ENCODE peak calls at places on chromosomes 1 and 21, in four cellular contexts. One of them, this sample, is unnamed.
A peak's percentile ranks its signal among the peaks of the same experiment; 100 is the strongest.

GRCh38 chr1:119371800-119372199 is 3.2 kb downstream of the HAO2 start:
- DNase-seq in mesendoderm: no peak
- DNase-seq in mesenchymal stem cell: no peak
- DNase-seq in IMR-90: no peak
- DNase-seq in this sample: no peak

GRCh38 chr1:30526652-30527345 is 196.6 kb downstream of the MATN1 start:
- DNase-seq in mesendoderm: no peak
- DNase-seq in mesenchymal stem cell: no peak
- DNase-seq in IMR-90: no peak
- DNase-seq in this sample: no peak

GRCh38 chr1:31227891-31228290 is 11.8 kb downstream of the NKAIN1 start:
- DNase-seq in mesendoderm: peak; percentile 65
- DNase-seq in mesenchymal stem cell: no peak
- DNase-seq in IMR-90: no peak
- DNase-seq in this sample: no peak

GRCh38 chr21:44965251-44966022 is 25.6 kb downstream of the SLX9 start:
- DNase-seq in mesendoderm: no peak
- DNase-seq in mesenchymal stem cell: peak; percentile 37
- DNase-seq in IMR-90: peak; percentile 94
- DNase-seq in this sample: no peak

GRCh38 chr1:65596768-65597167 is 176.3 kb downstream of the LEPR start:
- DNase-seq in mesendoderm: no peak
- DNase-seq in mesenchymal stem cell: no peak
- DNase-seq in IMR-90: no peak
- DNase-seq in this sample: no peak

GRCh38 chr1:212110617-212111016 is 75.1 kb downstream of the DTL start:
- DNase-seq in mesendoderm: no peak
- DNase-seq in mesenchymal stem cell: no peak
- DNase-seq in IMR-90: peak; percentile 22
- DNase-seq in this sample: no peak

GRCh38 chr1:238329671-238330070 is 438.9 kb upstream of the ZP4 start:
- DNase-seq in mesendoderm: no peak
- DNase-seq in mesenchymal stem cell: no peak
- DNase-seq in IMR-90: no peak
- DNase-seq in this sample: no peak

GRCh38 chr1:43293896-43294760 is 6.7 kb upstream of the TIE1 start:
- DNase-seq in mesendoderm: peak; percentile 78
- DNase-seq in mesenchymal stem cell: peak; percentile 42
- DNase-seq in IMR-90: peak; percentile 56
- DNase-seq in this sample: no peak

GRCh38 chr1:118254483-118254882 is 69.5 kb upstream of the SPAG17 start:
- DNase-seq in mesendoderm: peak; percentile 32
- DNase-seq in mesenchymal stem cell: no peak
- DNase-seq in IMR-90: no peak
- DNase-seq in this sample: no peak

GRCh38 chr1:59952065-59952464 is 25.5 kb upstream of the CYP2J2 start:
- DNase-seq in mesendoderm: no peak
- DNase-seq in mesenchymal stem cell: peak; percentile 6
- DNase-seq in IMR-90: peak; percentile 4
- DNase-seq in this sample: peak; percentile 45

GRCh38 chr1:52152976-52153375 is 11.1 kb downstream of the ZFYVE9 start:
- DNase-seq in mesendoderm: no peak
- DNase-seq in mesenchymal stem cell: no peak
- DNase-seq in IMR-90: peak; percentile 47
- DNase-seq in this sample: peak; percentile 90

GRCh38 chr1:230128569-230129269 is 61.7 kb downstream of the GALNT2 start:
- DNase-seq in mesendoderm: no peak
- DNase-seq in mesenchymal stem cell: no peak
- DNase-seq in IMR-90: no peak
- DNase-seq in this sample: no peak

GRCh38 chr1:234772345-234773147 is 162.6 kb upstream of the IRF2BP2 start:
- DNase-seq in mesendoderm: peak; percentile 97
- DNase-seq in mesenchymal stem cell: peak; percentile 99
- DNase-seq in IMR-90: peak; percentile 99
- DNase-seq in this sample: peak; percentile 98

GRCh38 chr1:100924212-100924611 is 28.3 kb downstream of the SLC30A7 start:
- DNase-seq in mesendoderm: no peak
- DNase-seq in mesenchymal stem cell: no peak
- DNase-seq in IMR-90: peak; percentile 54
- DNase-seq in this sample: no peak

GRCh38 chr1:15767941-15768340 is 9.3 kb downstream of the FBLIM1 start:
- DNase-seq in mesendoderm: no peak
- DNase-seq in mesenchymal stem cell: no peak
- DNase-seq in IMR-90: no peak
- DNase-seq in this sample: no peak

GRCh38 chr1:41745022-41745421 is 173.7 kb downstream of the HIVEP3 start:
- DNase-seq in mesendoderm: no peak
- DNase-seq in mesenchymal stem cell: no peak
- DNase-seq in IMR-90: no peak
- DNase-seq in this sample: no peak

GRCh38 chr1:10384219-10384618 is 14.6 kb upstream of the PGD start:
- DNase-seq in mesendoderm: no peak
- DNase-seq in mesenchymal stem cell: no peak
- DNase-seq in IMR-90: no peak
- DNase-seq in this sample: no peak

GRCh38 chr1:24793762-24794161 is 48.5 kb downstream of the CLIC4 start:
- DNase-seq in mesendoderm: no peak
- DNase-seq in mesenchymal stem cell: peak; percentile 88
- DNase-seq in IMR-90: peak; percentile 90
- DNase-seq in this sample: peak; percentile 88

GRCh38 chr1:32718527-32718926 is 16.0 kb upstream of the SYNC start:
- DNase-seq in mesendoderm: no peak
- DNase-seq in mesenchymal stem cell: no peak
- DNase-seq in IMR-90: no peak
- DNase-seq in this sample: no peak

GRCh38 chr1:32714277-32714676 is 11.7 kb upstream of the SYNC start:
- DNase-seq in mesendoderm: no peak
- DNase-seq in mesenchymal stem cell: no peak
- DNase-seq in IMR-90: no peak
- DNase-seq in this sample: no peak

GRCh38 chr1:32715901-32716311 is 13.3 kb upstream of the SYNC start:
- DNase-seq in mesendoderm: no peak
- DNase-seq in mesenchymal stem cell: no peak
- DNase-seq in IMR-90: no peak
- DNase-seq in this sample: peak; percentile 40

GRCh38 chr1:32717503-32717902 is 14.9 kb upstream of the SYNC start:
- DNase-seq in mesendoderm: no peak
- DNase-seq in mesenchymal stem cell: no peak
- DNase-seq in IMR-90: no peak
- DNase-seq in this sample: no peak

GRCh38 chr1:32716312-32717126 is 13.9 kb upstream of the SYNC start:
- DNase-seq in mesendoderm: peak; percentile 98
- DNase-seq in mesenchymal stem cell: no peak
- DNase-seq in IMR-90: no peak
- DNase-seq in this sample: peak; percentile 94
- H3K4ac ChIP-seq in mesendoderm: no peak overlapping the region
- H3K4ac ChIP-seq in mesenchymal stem cell: no peak overlapping the region
- H3K4ac ChIP-seq in IMR-90: peak overlapping the region; percentile 33
- H3K4ac ChIP-seq in this sample: no peak overlapping the region

GRCh38 chr1:233113713-233114028 is 163.3 kb downstream of the NTPCR start:
- DNase-seq in mesendoderm: no peak
- DNase-seq in mesenchymal stem cell: no peak
- DNase-seq in IMR-90: no peak
- DNase-seq in this sample: no peak

GRCh38 chr1:233114159-233114558 is 163.7 kb downstream of the NTPCR start:
- DNase-seq in mesendoderm: peak; percentile 53
- DNase-seq in mesenchymal stem cell: peak; percentile 66
- DNase-seq in IMR-90: peak; percentile 55
- DNase-seq in this sample: no peak

GRCh38 chr1:233113009-233113712 is 162.8 kb downstream of the NTPCR start:
- DNase-seq in mesendoderm: peak; percentile 99
- DNase-seq in mesenchymal stem cell: peak; percentile 100
- DNase-seq in IMR-90: peak; percentile 100
- DNase-seq in this sample: peak; percentile 95

GRCh38 chr1:233111731-233112130 is 161.3 kb downstream of the NTPCR start:
- DNase-seq in mesendoderm: no peak
- DNase-seq in mesenchymal stem cell: no peak
- DNase-seq in IMR-90: no peak
- DNase-seq in this sample: no peak

GRCh38 chr1:233112184-233113008 is 162.0 kb downstream of the NTPCR start:
- DNase-seq in mesendoderm: peak; percentile 74
- DNase-seq in mesenchymal stem cell: peak; percentile 34
- DNase-seq in IMR-90: peak; percentile 21
- DNase-seq in this sample: peak; percentile 51
- H3K4ac ChIP-seq in mesendoderm: peak overlapping the region; percentile 96
- H3K4ac ChIP-seq in mesenchymal stem cell: peak overlapping the region; percentile 29
- H3K4ac ChIP-seq in IMR-90: peak overlapping the region; percentile 69
- H3K4ac ChIP-seq in this sample: peak overlapping the region; percentile 9

GRCh38 chr1:171643156-171643555 is 9.3 kb downstream of the MYOC start:
- DNase-seq in mesendoderm: no peak
- DNase-seq in mesenchymal stem cell: no peak
- DNase-seq in IMR-90: no peak
- DNase-seq in this sample: no peak

GRCh38 chr1:171641076-171641864 is 11.2 kb downstream of the MYOC start:
- DNase-seq in mesendoderm: peak; percentile 47
- DNase-seq in mesenchymal stem cell: no peak
- DNase-seq in IMR-90: no peak
- DNase-seq in this sample: no peak

GRCh38 chr1:171644805-171645483 is 7.5 kb downstream of the MYOC start:
- DNase-seq in mesendoderm: peak; percentile 96
- DNase-seq in mesenchymal stem cell: peak; percentile 85
- DNase-seq in IMR-90: peak; percentile 82
- DNase-seq in this sample: peak; percentile 96

GRCh38 chr1:171642197-171642596 is 10.3 kb downstream of the MYOC start:
- DNase-seq in mesendoderm: no peak
- DNase-seq in mesenchymal stem cell: no peak
- DNase-seq in IMR-90: no peak
- DNase-seq in this sample: no peak

GRCh38 chr1:171645553-171646336 is 6.7 kb downstream of the MYOC start:
- DNase-seq in mesendoderm: no peak
- DNase-seq in mesenchymal stem cell: peak; percentile 5
- DNase-seq in IMR-90: no peak
- DNase-seq in this sample: no peak
- H3K4ac ChIP-seq in mesendoderm: no peak overlapping the region
- H3K4ac ChIP-seq in mesenchymal stem cell: no peak overlapping the region
- H3K4ac ChIP-seq in IMR-90: no peak overlapping the region
- H3K4ac ChIP-seq in this sample: no peak overlapping the region

DNA sequence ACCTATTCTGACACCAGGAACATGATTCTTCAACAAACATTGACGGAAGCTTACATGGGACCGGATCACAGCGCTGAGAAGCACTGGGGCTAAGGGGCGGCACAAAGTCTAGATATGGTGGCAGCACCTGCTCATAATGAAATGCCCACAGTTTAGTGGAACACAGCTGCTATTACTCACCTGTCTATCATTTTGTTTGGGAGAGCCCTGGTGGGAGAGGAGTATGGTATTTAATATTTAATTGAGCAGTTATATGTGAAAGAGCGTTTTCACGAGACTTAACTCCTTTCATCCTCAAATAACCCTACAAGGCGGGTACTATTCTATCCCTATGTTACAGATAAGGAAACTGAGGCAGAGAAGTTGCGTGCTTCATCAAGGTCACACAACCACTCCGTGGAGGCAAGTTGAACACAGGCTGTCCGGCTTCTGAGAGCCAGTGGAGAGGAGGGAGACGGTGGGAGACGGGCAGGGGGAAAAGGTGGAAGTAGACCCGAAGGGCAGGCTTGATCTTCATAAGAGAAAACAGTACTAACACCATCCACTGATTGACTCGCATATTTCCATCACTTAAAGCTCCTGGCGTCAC is 789 bp upstream of the TSNAX start:
- DNase-seq in mesendoderm: no peak
- DNase-seq in mesenchymal stem cell: no peak
- DNase-seq in IMR-90: no peak
- DNase-seq in this sample: no peak
- H3K4ac ChIP-seq in mesendoderm: no peak overlapping the region
- H3K4ac ChIP-seq in mesenchymal stem cell: no peak overlapping the region
- H3K4ac ChIP-seq in IMR-90: peak overlapping the region; percentile 78
- H3K4ac ChIP-seq in this sample: no peak overlapping the region

DNA sequence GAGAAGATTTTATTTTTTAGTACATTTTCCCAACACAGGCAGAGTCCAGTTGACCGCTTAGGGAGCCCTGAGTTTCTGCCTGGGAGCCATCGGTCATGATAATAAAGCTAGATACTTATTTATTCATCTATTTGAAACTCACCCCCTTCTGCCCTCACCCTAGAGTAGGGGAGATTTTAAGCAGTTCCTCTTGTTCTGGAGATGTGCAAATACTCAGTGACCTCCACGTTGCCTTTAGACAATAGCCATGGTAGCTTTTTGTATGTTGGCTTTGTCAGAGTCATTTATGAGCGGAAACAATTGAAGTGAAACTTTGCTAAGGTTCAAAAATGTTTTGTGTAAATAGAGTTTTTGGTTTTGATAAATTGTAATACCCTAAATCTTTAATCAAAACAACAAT is 45.7 kb upstream of the PLPPR4 start:
- DNase-seq in mesendoderm: no peak
- DNase-seq in mesenchymal stem cell: no peak
- DNase-seq in IMR-90: no peak
- DNase-seq in this sample: no peak
- H3K4ac ChIP-seq in mesendoderm: no peak overlapping the region
- H3K4ac ChIP-seq in mesenchymal stem cell: no peak overlapping the region
- H3K4ac ChIP-seq in IMR-90: no peak overlapping the region
- H3K4ac ChIP-seq in this sample: no peak overlapping the region

GRCh38 chr21:42913461-42913860 is 12.0 kb downstream of the ERVH48-1 start:
- DNase-seq in mesendoderm: no peak
- DNase-seq in mesenchymal stem cell: no peak
- DNase-seq in IMR-90: no peak
- DNase-seq in this sample: no peak
- H3K4ac ChIP-seq in mesendoderm: no peak overlapping the region
- H3K4ac ChIP-seq in mesenchymal stem cell: no peak overlapping the region
- H3K4ac ChIP-seq in IMR-90: no peak overlapping the region
- H3K4ac ChIP-seq in this sample: no peak overlapping the region

GRCh38 chr1:53575141-53575947 is 116.1 kb downstream of the DMRTB1 start:
- DNase-seq in mesendoderm: no peak
- DNase-seq in mesenchymal stem cell: no peak
- DNase-seq in IMR-90: no peak
- DNase-seq in this sample: no peak
- H3K4ac ChIP-seq in mesendoderm: no peak overlapping the region
- H3K4ac ChIP-seq in mesenchymal stem cell: no peak overlapping the region
- H3K4ac ChIP-seq in IMR-90: no peak overlapping the region
- H3K4ac ChIP-seq in this sample: no peak overlapping the region

GRCh38 chr1:36482724-36483388 is at the start of gene CSF3R:
- DNase-seq in mesendoderm: no peak
- DNase-seq in mesenchymal stem cell: no peak
- DNase-seq in IMR-90: no peak
- DNase-seq in this sample: peak; percentile 17

GRCh38 chr1:36487906-36488305 is 5.2 kb upstream of the CSF3R start:
- DNase-seq in mesendoderm: no peak
- DNase-seq in mesenchymal stem cell: no peak
- DNase-seq in IMR-90: no peak
- DNase-seq in this sample: no peak

GRCh38 chr1:36484099-36484498 is 1.4 kb upstream of the CSF3R start:
- DNase-seq in mesendoderm: no peak
- DNase-seq in mesenchymal stem cell: no peak
- DNase-seq in IMR-90: no peak
- DNase-seq in this sample: no peak

GRCh38 chr1:36486088-36486435 is 3.3 kb upstream of the CSF3R start:
- DNase-seq in mesendoderm: no peak
- DNase-seq in mesenchymal stem cell: no peak
- DNase-seq in IMR-90: no peak
- DNase-seq in this sample: no peak

GRCh38 chr1:36486436-36487335 is 4.0 kb upstream of the CSF3R start:
- DNase-seq in mesendoderm: no peak
- DNase-seq in mesenchymal stem cell: peak; percentile 50
- DNase-seq in IMR-90: no peak
- DNase-seq in this sample: peak; percentile 85
- H3K4ac ChIP-seq in mesendoderm: no peak overlapping the region
- H3K4ac ChIP-seq in mesenchymal stem cell: no peak overlapping the region
- H3K4ac ChIP-seq in IMR-90: no peak overlapping the region
- H3K4ac ChIP-seq in this sample: no peak overlapping the region